ENCODE peak calls at places on chromosomes 7 and 10, in four cellular contexts. B is sigmoid colon, L is GM06990, X is IMR-90. H is an unnamed sample.
A peak's percentile ranks its signal among the peaks of the same experiment; 100 is the strongest.

GRCh38 chr7:136528329-136528728 is 340.1 kb upstream of the CHRM2 start:
- DNase-seq in B (no peak), L (no peak), X (peak; percentile 88), H (peak; percentile 26)

GRCh38 chr10:32445036-32445435 is 904 bp upstream of the CCDC7 start:
- DNase-seq in L (no peak), X (no peak), B (no peak), H (no peak)

GRCh38 chr7:20722941-20723340 is 63.7 kb downstream of the SP8 start:
- DNase-seq in B (no peak), L (no peak), X (no peak), H (peak; percentile 85)

GRCh38 chr7:21966271-21966670 is 20.6 kb upstream of the CDCA7L start:
- DNase-seq in B (no peak), L (peak; percentile 61), X (no peak), H (no peak)

GRCh38 chr10:51879238-51879637 is 179.8 kb upstream of the CSTF2T start:
- DNase-seq in L (no peak), X (peak; percentile 100), B (peak; percentile 67), H (peak; percentile 99)

GRCh38 chr7:104839842-104840241 is 174.2 kb upstream of the KMT2E start:
- DNase-seq in B (no peak), L (no peak), X (no peak), H (no peak)

GRCh38 chr7:131300078-131300477 is 27.6 kb upstream of the MKLN1 start:
- DNase-seq in B (no peak), X (no peak), L (no peak), H (no peak)

GRCh38 chr10:92011560-92012214 is 88.1 kb downstream of the BTAF1 start:
- DNase-seq in X (peak; percentile 83), B (no peak), L (no peak), H (peak; percentile 76)

GRCh38 chr10:62815373-62816111 is 624 bp downstream of the EGR2 start:
- DNase-seq in B (no peak), X (no peak), L (peak; percentile 63), H (peak; percentile 59)

GRCh38 chr7:101826081-101826835 is 8.8 kb downstream of the CUX1 start:
- DNase-seq in B (peak; percentile 30), X (no peak), L (no peak), H (no peak)

GRCh38 chr10:36489181-36489927 is 636.0 kb upstream of the ANKRD30A start:
- DNase-seq in B (no peak), X (peak; percentile 23), L (no peak), H (no peak)

GRCh38 chr7:75951506-75951905 is 36.6 kb downstream of the POR start:
- DNase-seq in X (peak; percentile 68), L (no peak), B (no peak), H (peak; percentile 79)

GRCh38 chr10:4260483-4260882 is 475.5 kb upstream of the KLF6 start:
- DNase-seq in B (no peak), L (no peak), X (peak; percentile 82), H (peak; percentile 56)

GRCh38 chr7:17434841-17435692 is 136.6 kb downstream of the AHR start:
- DNase-seq in B (no peak), L (no peak), X (no peak), H (peak; percentile 46)

GRCh38 chr7:158401295-158401694 is 186.3 kb downstream of the PTPRN2 start:
- DNase-seq in B (no peak), X (no peak), L (no peak), H (no peak)

GRCh38 chr7:107150375-107151073 is 18.3 kb upstream of the HBP1 start:
- DNase-seq in X (peak; percentile 78), B (peak; percentile 86), L (peak; percentile 24), H (peak; percentile 44)

GRCh38 chr10:11631890-11632587 is 20.6 kb upstream of the USP6NL start:
- DNase-seq in L (peak; percentile 54), B (no peak), X (no peak), H (no peak)

GRCh38 chr7:115747174-115747573 is 283.4 kb downstream of the TFEC start:
- DNase-seq in L (peak; percentile 6), X (peak; percentile 19), B (no peak), H (no peak)

GRCh38 chr7:137619181-137619580 is 227.6 kb downstream of the DGKI start:
- DNase-seq in X (no peak), B (no peak), L (no peak), H (no peak)

GRCh38 chr10:131404886-131405285 is 93.4 kb upstream of the TCERG1L start:
- DNase-seq in X (no peak), B (no peak), L (no peak), H (no peak)

GRCh38 chr7:739964-740942 is 13.2 kb upstream of the PRKAR1B start:
- DNase-seq in B (peak; percentile 64), L (no peak), X (no peak), H (no peak)

GRCh38 chr7:100247152-100247757 is 27.5 kb downstream of the PVRIG start:
- DNase-seq in X (peak; percentile 86), B (no peak), L (no peak), H (peak; percentile 84)

GRCh38 chr7:117012284-117013174 is 59.2 kb downstream of the ST7 start:
- DNase-seq in X (peak; percentile 66), B (no peak), L (peak; percentile 40), H (peak; percentile 39)

GRCh38 chr7:3267928-3268690 is 32.9 kb upstream of the SDK1 start:
- DNase-seq in B (no peak), X (peak; percentile 99), L (no peak), H (peak; percentile 55)

GRCh38 chr10:108439397-108439796 is 1274.9 kb upstream of the SORCS1 start:
- DNase-seq in B (no peak), L (no peak), X (no peak), H (no peak)

GRCh38 chr10:5442056-5442989 is 30.0 kb downstream of the NET1 start:
- DNase-seq in L (peak; percentile 24), B (no peak), X (peak; percentile 55), H (peak; percentile 53)

GRCh38 chr10:52992569-52992968 is 220.0 kb upstream of the MBL2 start:
- DNase-seq in B (no peak), L (no peak), X (no peak), H (no peak)

GRCh38 chr10:26810435-26811026 is 50.2 kb downstream of the ABI1 start:
- DNase-seq in X (peak; percentile 14), B (no peak), L (no peak), H (no peak)

GRCh38 chr10:18144928-18145327 is 4.7 kb downstream of the CACNB2 start:
- DNase-seq in B (peak; percentile 90), L (no peak), X (no peak), H (no peak)

GRCh38 chr7:140923358-140924006 is 1.2 kb downstream of the BRAF start:
- DNase-seq in X (no peak), B (no peak), L (no peak), H (peak; percentile 31)

GRCh38 chr7:55309040-55309991 is 55.8 kb upstream of the LANCL2 start:
- DNase-seq in B (no peak), L (peak; percentile 83), X (no peak), H (no peak)

GRCh38 chr10:69088471-69088769 is 517 bp downstream of the SRGN start:
- DNase-seq in L (no peak), X (no peak), B (no peak), H (no peak)

GRCh38 chr7:43363429-43363894 is 219.4 kb upstream of the STK17A start:
- DNase-seq in L (no peak), B (no peak), X (no peak), H (no peak)

GRCh38 chr10:14190702-14191101 is 140.0 kb downstream of the FRMD4A start:
- DNase-seq in B (no peak), X (no peak), L (no peak), H (no peak)

GRCh38 chr7:6153646-6154541 is 118.5 kb downstream of the CYTH3 start:
- DNase-seq in X (no peak), L (no peak), B (no peak), H (no peak)

DNA sequence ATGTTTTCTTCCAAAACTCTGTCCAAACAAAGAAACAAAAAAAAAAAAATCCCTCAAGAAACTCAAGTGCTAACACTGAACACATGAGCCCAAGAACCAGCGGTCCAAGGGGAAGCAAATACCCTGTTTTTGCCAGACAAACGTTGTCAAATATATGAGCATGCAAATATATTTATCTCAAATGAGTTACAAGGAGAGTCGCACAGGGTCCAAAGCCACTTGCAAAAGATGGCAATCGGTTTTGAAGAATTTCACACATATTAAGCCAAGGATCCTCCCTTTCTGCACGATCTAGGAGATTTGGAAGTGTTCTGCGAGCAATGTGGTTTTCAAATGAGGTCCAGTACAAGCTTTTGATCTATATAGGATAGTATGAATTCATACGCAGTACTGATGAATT is 23.2 kb upstream of the EMX2 start:
- DNase-seq in L (no peak), B (no peak), X (no peak), H (no peak)
- H3K27me3 ChIP-seq in L (no peaks in the 10 kb centered on the region), B (peaks cover 7% of the 10 kb centered on the region), X (no peaks in the 10 kb centered on the region), H (peaks cover 15% of the 10 kb centered on the region)

DNA sequence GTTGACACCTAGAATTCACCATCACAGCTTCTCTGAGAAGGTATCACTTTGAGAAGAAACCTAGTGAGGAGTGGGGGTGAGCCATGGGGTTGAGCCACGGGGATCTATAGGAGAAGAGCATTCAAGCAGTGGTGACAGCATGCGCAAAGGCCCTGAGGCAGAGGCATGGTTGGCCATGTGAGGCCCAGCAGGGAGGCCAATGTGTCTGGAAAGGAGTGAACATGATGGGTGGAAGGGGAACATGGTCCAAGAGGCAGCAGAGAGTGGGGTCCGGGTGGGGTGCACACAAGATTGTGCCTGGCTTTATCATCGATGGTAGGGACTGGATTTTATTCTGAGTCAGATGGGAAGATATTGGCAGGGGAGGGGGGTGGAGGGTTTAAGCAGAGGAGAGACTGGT is 36.0 kb upstream of the LEP start:
- DNase-seq in L (no peak), B (no peak), X (no peak), H (no peak)
- H3K27me3 ChIP-seq in L (peaks cover 2% of the 10 kb centered on the region), B (peaks cover 31% of the 10 kb centered on the region), X (peaks cover 73% of the 10 kb centered on the region), H (peaks cover 5% of the 10 kb centered on the region)

GRCh38 chr10:97185326-97186058 is at the start of gene SLIT1:
- DNase-seq in X (no peak), L (peak; percentile 30), B (no peak), H (no peak)
- H3K27me3 ChIP-seq in X (peaks cover 85% of the 10 kb centered on the region), L (no peaks in the 10 kb centered on the region), B (peaks cover 27% of the 10 kb centered on the region), H (peaks cover 19% of the 10 kb centered on the region)

DNA sequence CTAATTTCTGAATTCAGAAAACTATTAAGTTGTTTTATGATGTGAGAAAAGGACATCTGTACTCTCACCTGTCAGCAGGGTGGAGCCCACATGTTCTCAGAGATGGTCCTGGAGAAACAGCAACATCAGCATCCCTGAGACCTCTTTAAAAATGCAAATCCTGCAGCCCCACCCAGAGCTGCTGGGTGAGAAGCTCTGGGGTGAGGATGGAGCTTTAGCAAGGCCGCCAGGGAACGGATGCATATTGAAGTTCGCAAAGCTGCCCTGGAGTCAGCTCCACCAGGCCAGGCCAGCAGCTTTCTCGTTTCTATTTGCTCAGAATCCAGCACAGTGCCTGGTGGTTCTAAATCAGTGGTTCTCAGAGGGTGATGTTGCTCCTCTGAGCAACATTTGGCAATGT is 49.1 kb downstream of the PRKCQ start:
- DNase-seq in L (no peak), B (no peak), X (no peak), H (no peak)
- H3K27me3 ChIP-seq in L (no peaks in the 10 kb centered on the region), B (no peaks in the 10 kb centered on the region), X (no peaks in the 10 kb centered on the region), H (no peaks in the 10 kb centered on the region)

DNA sequence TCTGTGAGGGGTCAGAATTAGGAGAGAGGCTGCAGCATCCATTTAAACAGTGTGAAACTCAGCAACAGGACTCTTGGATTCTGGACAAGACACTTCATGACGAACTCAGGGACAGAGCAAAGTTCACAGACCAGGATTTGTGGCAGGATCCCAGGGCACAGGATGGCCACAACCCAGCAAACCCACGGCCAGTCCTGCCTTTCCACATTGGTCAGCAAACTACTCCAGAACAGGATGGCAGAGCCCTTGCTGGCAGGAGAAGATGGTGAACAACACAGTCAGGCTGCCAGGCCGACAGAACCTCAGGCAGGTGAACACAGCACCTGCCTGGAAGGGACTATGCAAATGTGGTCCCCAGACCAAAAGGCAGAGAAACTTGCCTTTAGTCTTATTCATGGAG is 34.4 kb downstream of the VSTM4 start:
- DNase-seq in X (no peak), L (no peak), B (no peak), H (no peak)
- H3K27me3 ChIP-seq in X (no peaks in the 10 kb centered on the region), L (no peaks in the 10 kb centered on the region), B (no peaks in the 10 kb centered on the region), H (no peaks in the 10 kb centered on the region)